ENCODE peak calls at places on chromosomes 4 and X, in six cellular contexts. C is CD4-positive, CD25-positive, alpha-beta regulatory T cell; V is tibial nerve; F is T-helper 17 cell; S is adrenal gland; Z is CD4-positive, alpha-beta memory T cell. Y is an unnamed sample.

GRCh38 chr4:123672987-123673386 is 276.4 kb downstream of the SPRY1 start:
- DNase-seq in C (no peak), V (no peak), F (no peak), S (no peak), Z (no peak), Y (no peak)

GRCh38 chr4:151850751-151851150 is 89.9 kb upstream of the GATB start:
- DNase-seq in C (no peak), V (no peak), F (no peak), S (no peak), Z (no peak), Y (no peak)

GRCh38 chrX:105876658-105877057 is 54.3 kb downstream of the NRK start:
- DNase-seq in C (no peak), V (no peak), F (no peak), S (no peak), Z (no peak), Y (no peak)

GRCh38 chrX:40834225-40834624 is 98.9 kb upstream of the MED14 start:
- DNase-seq in C (no peak), V (no peak), F (no peak), S (no peak), Z (no peak), Y (no peak)

GRCh38 chrX:40262641-40263560 is 165.1 kb upstream of the BCOR start:
- DNase-seq in C (no peak), V (no peak), F (no peak), S (peak; percentile 71), Z (no peak), Y (no peak)

GRCh38 chrX:123993326-123993725 is 31.8 kb downstream of the STAG2 start:
- DNase-seq in C (no peak), V (no peak), F (no peak), S (no peak), Z (no peak), Y (no peak)

GRCh38 chr4:86497131-86497530 is 97.0 kb upstream of the PTPN13 start:
- DNase-seq in C (no peak), V (no peak), F (no peak), S (no peak), Z (no peak), Y (no peak)

GRCh38 chr4:84481879-84482245 is 17.2 kb downstream of the NKX6-1 start:
- DNase-seq in C (no peak), V (no peak), F (no peak), S (no peak), Z (no peak), Y (no peak)

GRCh38 chr4:833731-834367 is 7.9 kb upstream of the CPLX1 start:
- DNase-seq in C (no peak), V (no peak), F (no peak), S (no peak), Z (no peak), Y (no peak)

GRCh38 chr4:23768541-23768940 is 121.3 kb downstream of the PPARGC1A start:
- DNase-seq in C (no peak), V (no peak), F (no peak), S (no peak), Z (no peak), Y (no peak)

GRCh38 chr4:22471999-22472434 is 43.8 kb downstream of the ADGRA3 start:
- DNase-seq in C (no peak), V (no peak), F (no peak), S (no peak), Z (no peak), Y (no peak)

GRCh38 chr4:54940996-54941395 is 184.4 kb downstream of the KDR start:
- DNase-seq in C (no peak), V (no peak), F (no peak), S (no peak), Z (peak; percentile 18), Y (peak; percentile 23)

GRCh38 chr4:79476196-79476595 is 68.2 kb upstream of the GK2 start:
- DNase-seq in C (no peak), V (no peak), F (no peak), S (no peak), Z (no peak), Y (no peak)

GRCh38 chr4:47731182-47731581 is 106.7 kb downstream of the CORIN start:
- DNase-seq in C (no peak), V (no peak), F (no peak), S (no peak), Z (no peak), Y (no peak)

GRCh38 chr4:15438939-15439524 is 11.2 kb downstream of the C1QTNF7 start:
- DNase-seq in C (no peak), V (no peak), F (no peak), S (no peak), Z (no peak), Y (no peak)

GRCh38 chr4:29309050-29309449 is 1411.1 kb upstream of the PCDH7 start:
- DNase-seq in C (no peak), V (no peak), F (no peak), S (no peak), Z (no peak), Y (no peak)

GRCh38 chr4:29307256-29307655 is 1412.9 kb upstream of the PCDH7 start:
- DNase-seq in C (no peak), V (no peak), F (no peak), S (no peak), Z (no peak), Y (no peak)

GRCh38 chr4:29304595-29304994 is 1415.6 kb upstream of the PCDH7 start:
- DNase-seq in C (no peak), V (no peak), F (no peak), S (no peak), Z (no peak), Y (no peak)

GRCh38 chr4:29310252-29310651 is 1409.9 kb upstream of the PCDH7 start:
- DNase-seq in C (no peak), V (no peak), F (no peak), S (no peak), Z (no peak), Y (no peak)

DNA sequence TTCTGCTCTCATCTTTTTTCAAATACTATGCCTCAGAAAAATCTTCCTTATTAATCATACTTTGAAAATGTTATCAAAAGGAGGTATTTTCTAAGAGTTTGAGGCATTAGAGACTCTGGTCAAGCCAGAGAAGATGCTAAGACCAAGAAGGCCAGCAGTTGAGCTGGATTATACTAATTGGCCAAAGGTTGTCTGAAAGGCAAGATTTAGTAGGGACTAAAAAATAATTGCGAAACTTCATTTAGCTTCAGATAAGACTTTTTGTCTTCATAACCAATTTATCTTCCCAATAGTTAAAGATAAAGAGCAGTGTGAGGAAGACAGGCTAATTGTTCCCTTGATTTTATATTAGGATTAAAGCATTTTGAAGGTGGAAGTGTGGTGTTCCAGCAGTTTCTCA is 1412.4 kb upstream of the PCDH7 start:
- DNase-seq in C (no peak), V (no peak), F (no peak), S (no peak), Z (no peak), Y (no peak)
- H3K9me3 ChIP-seq in C (no peaks in the 10 kb centered on the region), V (no peaks in the 10 kb centered on the region), F (no peaks in the 10 kb centered on the region), S (no peaks in the 10 kb centered on the region), Z (no peaks in the 10 kb centered on the region), Y (no peaks in the 10 kb centered on the region)

DNA sequence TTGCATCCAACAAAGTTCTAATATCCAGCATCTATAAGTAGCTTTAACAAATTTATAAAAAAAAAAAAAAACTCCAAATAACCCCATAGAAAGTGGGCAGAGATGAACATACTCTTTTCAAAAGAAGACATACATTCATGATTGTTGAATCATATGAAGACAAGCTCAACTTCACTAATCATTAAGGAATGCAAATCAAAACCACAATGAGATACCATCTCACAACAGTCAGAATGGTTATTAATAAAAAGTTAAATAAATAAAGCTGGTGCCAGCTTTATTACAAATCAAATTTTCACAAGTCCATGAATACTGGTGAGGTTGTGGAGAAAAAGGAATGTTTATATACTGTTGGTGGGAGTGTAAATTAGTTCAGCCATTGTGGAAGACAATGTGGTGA is 592.0 kb downstream of the IQCM start:
- DNase-seq in C (no peak), V (no peak), F (no peak), S (no peak), Z (no peak), Y (no peak)
- H3K9me3 ChIP-seq in C (no peaks in the 10 kb centered on the region), V (no peaks in the 10 kb centered on the region), F (no peaks in the 10 kb centered on the region), S (no peaks in the 10 kb centered on the region), Z (no peaks in the 10 kb centered on the region), Y (no peaks in the 10 kb centered on the region)

GRCh38 chr4:24922416-24922815 is 9.6 kb upstream of the CCDC149 start:
- DNase-seq in C (no peak), V (no peak), F (no peak), S (no peak), Z (no peak), Y (no peak)
- H3K9me3 ChIP-seq in C (no peaks in the 10 kb centered on the region), V (no peaks in the 10 kb centered on the region), F (no peaks in the 10 kb centered on the region), S (no peaks in the 10 kb centered on the region), Z (no peaks in the 10 kb centered on the region), Y (no peaks in the 10 kb centered on the region)

GRCh38 chr4:6402566-6403399 is 69.6 kb downstream of the PPP2R2C start:
- DNase-seq in C (no peak), V (no peak), F (no peak), S (no peak), Z (no peak), Y (no peak)

GRCh38 chr4:6403400-6403685 is 69.1 kb downstream of the PPP2R2C start:
- DNase-seq in C (no peak), V (no peak), F (no peak), S (no peak), Z (no peak), Y (no peak)

GRCh38 chr4:6405417-6405747 is 67.0 kb downstream of the PPP2R2C start:
- DNase-seq in C (no peak), V (no peak), F (no peak), S (no peak), Z (no peak), Y (no peak)

GRCh38 chr4:6404611-6405416 is 67.6 kb downstream of the PPP2R2C start:
- DNase-seq in C (no peak), V (no peak), F (no peak), S (no peak), Z (no peak), Y (no peak)

DNA sequence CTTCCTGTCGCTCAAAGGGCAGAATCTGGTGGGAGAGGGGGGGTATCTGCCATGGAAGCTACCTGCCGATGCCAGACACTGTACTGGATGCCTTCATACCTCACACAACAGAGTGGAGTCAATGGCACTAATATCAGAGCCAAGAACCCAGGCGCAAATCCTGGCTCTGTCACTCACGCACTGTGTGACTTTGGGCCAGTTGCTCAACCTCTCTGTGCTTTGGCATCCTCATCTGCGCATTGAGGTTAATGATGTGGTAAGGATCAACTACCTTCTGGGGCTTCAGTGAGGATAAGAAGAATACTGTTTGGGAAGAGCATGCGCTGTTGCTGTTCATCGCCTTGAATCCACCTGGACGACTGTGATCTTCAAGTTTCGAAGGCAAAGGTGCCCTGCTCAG is 70.6 kb downstream of the PPP2R2C start:
- DNase-seq in C (no peak), V (no peak), F (no peak), S (no peak), Z (no peak), Y (no peak)
- H3K9me3 ChIP-seq in C (no peaks in the 10 kb centered on the region), V (no peaks in the 10 kb centered on the region), F (no peaks in the 10 kb centered on the region), S (no peaks in the 10 kb centered on the region), Z (no peaks in the 10 kb centered on the region), Y (no peaks in the 10 kb centered on the region)

DNA sequence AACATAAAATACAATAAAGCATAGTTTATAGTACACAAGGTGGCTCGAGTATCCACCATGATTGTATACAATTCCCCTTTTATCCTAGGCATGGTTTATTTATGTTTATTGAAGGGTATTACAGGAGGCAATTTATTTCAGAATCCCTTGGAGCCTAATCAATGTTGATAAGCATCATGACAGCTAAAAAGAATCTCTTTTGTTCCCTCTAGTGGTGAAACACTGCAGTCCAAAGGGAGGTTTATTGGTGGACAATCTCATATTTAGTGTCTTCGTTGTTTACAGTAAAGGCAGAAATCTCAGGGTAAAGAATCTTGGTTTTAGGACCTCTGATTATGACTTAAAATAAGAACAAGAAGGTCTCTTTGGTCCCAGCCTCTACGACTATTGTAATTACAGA is 1712.5 kb downstream of the C4orf33 start:
- DNase-seq in C (no peak), V (no peak), F (no peak), S (no peak), Z (no peak), Y (no peak)
- H3K9me3 ChIP-seq in C (peaks cover 3% of the 10 kb centered on the region), V (no peaks in the 10 kb centered on the region), F (no peaks in the 10 kb centered on the region), S (no peaks in the 10 kb centered on the region), Z (no peaks in the 10 kb centered on the region), Y (no peaks in the 10 kb centered on the region)